ENCODE peak calls at places on chromosomes 1 and 21, in ten cellular contexts. M is aorta; I is H9; C is A549; G is A673; S is small intestine; B is sigmoid colon; F is CD8-positive, alpha-beta T cell; E is heart right ventricle; H is neuronal stem cell. Q is an unnamed sample.

GRCh38 chr21:39911286-39911685 is 44.0 kb downstream of the PCP4 start:
- DNase-seq in M (no peak), I (no peak), C (peak; percentile 2), G (no peak), S (no peak), B (no peak), F (no peak), E (no peak), H (no peak), Q (no peak)

GRCh38 chr1:12434174-12434573 is 183.8 kb downstream of the DHRS3 start:
- DNase-seq in M (peak; percentile 78), I (no peak), C (no peak), G (peak; percentile 72), S (peak; percentile 59), B (no peak), F (peak; percentile 60), E (no peak), H (no peak), Q (no peak)

GRCh38 chr1:7539772-7540175 is 231.3 kb upstream of the VAMP3 start:
- DNase-seq in M (peak; percentile 55), I (peak; percentile 90), C (no peak), G (peak; percentile 57), S (peak; percentile 71), B (no peak), F (no peak), E (no peak), H (peak; percentile 46), Q (peak; percentile 63)

GRCh38 chr1:173062156-173062938 is 11.6 kb upstream of the TNFSF18 start:
- DNase-seq in M (no peak), I (no peak), C (no peak), G (no peak), S (no peak), B (no peak), F (no peak), E (no peak), H (no peak), Q (no peak)

GRCh38 chr21:41778974-41779600 is 12.2 kb upstream of the RIPK4 start:
- DNase-seq in M (peak; percentile 32), I (peak; percentile 75), C (no peak), G (peak; percentile 79), S (peak; percentile 92), B (no peak), F (no peak), E (no peak), H (no peak), Q (no peak)

GRCh38 chr1:25192154-25192553 is 40.1 kb downstream of the SYF2 start:
- DNase-seq in M (no peak), I (no peak), C (no peak), G (no peak), S (no peak), B (no peak), F (no peak), E (no peak), H (no peak), Q (no peak)

GRCh38 chr1:165907256-165907857 is 79.9 kb downstream of the UCK2 start:
- DNase-seq in M (no peak), I (peak; percentile 20), C (no peak), G (no peak), S (peak; percentile 58), B (no peak), F (no peak), E (no peak), H (no peak), Q (no peak)

GRCh38 chr1:242245255-242245654 is 246.4 kb upstream of the MAP1LC3C start:
- DNase-seq in M (no peak), I (no peak), C (no peak), G (no peak), S (no peak), B (no peak), F (no peak), E (no peak), H (no peak), Q (no peak)

GRCh38 chr1:19640363-19641316 is 3.5 kb upstream of the NBL1 start:
- DNase-seq in M (no peak), I (peak; percentile 77), C (peak; percentile 60), G (peak; percentile 86), S (peak; percentile 94), B (peak; percentile 62), F (no peak), E (no peak), H (peak; percentile 60), Q (no peak)

GRCh38 chr1:113511269-113511668 is 121.0 kb downstream of the MAGI3 start:
- DNase-seq in M (no peak), I (no peak), C (no peak), G (no peak), S (no peak), B (no peak), F (no peak), E (no peak), H (no peak), Q (no peak)

DNA sequence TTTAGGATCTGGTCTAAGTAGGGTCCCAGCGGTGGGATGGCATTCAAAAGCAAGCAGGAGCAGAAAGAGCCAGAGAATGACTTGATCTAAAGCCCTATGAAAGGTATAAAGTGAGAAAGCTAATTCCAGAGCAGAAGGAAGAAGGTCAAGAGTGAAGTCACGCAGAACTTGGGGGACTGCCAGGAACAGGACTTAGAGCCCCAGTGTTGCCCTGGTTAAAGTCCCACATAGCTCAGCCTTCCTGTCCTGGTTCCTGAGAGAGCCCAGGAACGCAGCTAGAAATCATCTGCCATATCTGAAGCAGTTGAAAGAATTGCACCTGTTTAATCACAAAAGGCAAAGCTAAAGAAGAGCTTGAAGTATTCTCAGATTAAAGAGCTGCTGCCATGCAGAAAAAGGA is 160.6 kb upstream of the ATP1B1 start:
- DNase-seq in M (no peak), I (no peak), C (no peak), G (no peak), S (peak; percentile 95), B (peak; percentile 82), F (no peak), E (peak; percentile 63), H (no peak), Q (peak; percentile 71)
- H3K27ac ChIP-seq in M (no peak overlapping the region), I (no peak overlapping the region), C (no peak overlapping the region), G (no peak overlapping the region), S (peak overlapping the region; percentile 49), B (peak overlapping the region; percentile 57), F (no peak overlapping the region), E (no peak overlapping the region), H (no peak overlapping the region), Q (peak overlapping the region; percentile 49)

GRCh38 chr1:78155121-78155520 is 109.4 kb downstream of the GIPC2 start:
- DNase-seq in M (no peak), I (peak; percentile 78), C (no peak), G (no peak), S (no peak), B (no peak), F (no peak), E (no peak), H (peak; percentile 27), Q (no peak)
- H3K27ac ChIP-seq in M (no peak overlapping the region), I (no peak overlapping the region), C (no peak overlapping the region), G (no peak overlapping the region), S (no peak overlapping the region), B (no peak overlapping the region), F (no peak overlapping the region), E (no peak overlapping the region), H (no peak overlapping the region), Q (no peak overlapping the region)

DNA sequence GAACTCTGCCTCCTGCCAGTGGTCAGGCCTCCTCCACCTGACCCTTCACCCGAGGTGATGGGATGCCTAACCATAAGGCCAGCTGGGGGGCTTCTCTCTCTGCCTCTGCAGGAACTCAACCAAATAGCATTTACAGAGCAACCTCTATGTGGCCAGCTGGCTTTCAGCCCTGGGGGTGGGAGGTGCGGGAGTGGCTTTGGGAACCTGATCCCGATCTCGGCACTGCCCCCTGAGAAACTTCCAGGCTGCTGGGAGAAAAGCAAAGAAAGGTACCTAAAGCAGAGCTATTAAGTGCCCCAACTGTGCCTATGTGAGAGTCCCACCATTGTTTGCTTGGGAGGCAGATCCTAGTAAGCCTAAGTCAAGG is 7.1 kb downstream of the KRTCAP2 start:
- DNase-seq in M (peak; percentile 52), I (peak; percentile 60), C (no peak), G (no peak), S (no peak), B (no peak), F (no peak), E (peak; percentile 54), H (no peak), Q (no peak)
- H3K27ac ChIP-seq in M (no peak overlapping the region), I (no peak overlapping the region), C (no peak overlapping the region), G (no peak overlapping the region), S (peak overlapping the region; percentile 76), B (peak overlapping the region; percentile 42), F (no peak overlapping the region), E (peak overlapping the region; percentile 63), H (peak overlapping the region; percentile 88), Q (peak overlapping the region; percentile 33)

GRCh38 chr1:43366601-43367025 is 1.2 kb downstream of the ELOVL1 start:
- DNase-seq in M (no peak), I (no peak), C (no peak), G (no peak), S (peak; percentile 38), B (no peak), F (no peak), E (no peak), H (no peak), Q (no peak)
- H3K27ac ChIP-seq in M (no peak overlapping the region), I (no peak overlapping the region), C (peak overlapping the region; percentile 99), G (peak overlapping the region; percentile 89), S (peak overlapping the region; percentile 97), B (peak overlapping the region; percentile 92), F (peak overlapping the region; percentile 40), E (peak overlapping the region; percentile 25), H (no peak overlapping the region), Q (peak overlapping the region; percentile 83)

DNA sequence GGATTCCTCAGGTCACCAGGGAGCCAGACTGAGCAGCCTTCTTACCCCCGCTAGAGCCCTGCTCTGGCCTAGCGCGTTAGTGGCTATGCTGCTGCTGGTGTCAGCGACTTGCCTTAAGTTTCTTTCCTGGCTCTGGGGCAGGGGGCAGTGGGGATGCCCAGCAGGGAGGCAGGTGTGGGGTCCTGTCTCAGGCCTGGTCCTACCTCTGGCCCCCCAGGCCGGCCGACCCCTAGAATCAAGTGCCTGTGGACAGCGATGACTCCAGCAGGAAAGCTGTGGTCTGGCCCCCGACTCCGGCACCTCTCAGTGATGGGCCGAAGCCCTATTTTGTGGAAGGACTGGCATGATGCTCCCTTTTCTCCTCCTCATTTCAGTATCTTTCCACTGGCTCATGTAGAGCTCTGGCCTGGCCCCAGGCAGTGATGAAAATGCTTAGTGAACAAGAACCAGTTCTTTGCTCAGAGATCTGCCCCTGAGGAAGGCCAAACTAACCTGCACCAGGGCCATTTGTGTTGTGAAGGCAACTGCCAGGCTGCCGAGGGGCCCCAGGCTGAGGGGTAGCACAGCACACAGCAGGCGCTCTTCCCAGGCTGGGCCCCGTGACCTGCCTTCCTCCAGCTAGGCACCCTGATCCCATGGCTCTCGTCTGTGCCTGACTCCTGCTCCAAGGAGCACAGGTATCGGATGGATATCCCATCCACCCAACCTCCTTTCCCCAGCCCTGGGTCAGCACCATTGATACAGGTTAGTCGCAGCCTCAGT is 23.7 kb downstream of the MRPL37 start:
- DNase-seq in M (no peak), I (no peak), C (no peak), G (no peak), S (no peak), B (no peak), F (no peak), E (no peak), H (no peak), Q (no peak)
- H3K27ac ChIP-seq in M (no peak overlapping the region), I (no peak overlapping the region), C (no peak overlapping the region), G (no peak overlapping the region), S (no peak overlapping the region), B (no peak overlapping the region), F (no peak overlapping the region), E (no peak overlapping the region), H (no peak overlapping the region), Q (no peak overlapping the region)

GRCh38 chr1:33383489-33383888 is 47.4 kb downstream of the PHC2 start:
- DNase-seq in M (no peak), I (no peak), C (no peak), G (no peak), S (no peak), B (no peak), F (no peak), E (no peak), H (no peak), Q (no peak)
- H3K27ac ChIP-seq in M (no peak overlapping the region), I (no peak overlapping the region), C (no peak overlapping the region), G (no peak overlapping the region), S (no peak overlapping the region), B (peak overlapping the region; percentile 57), F (no peak overlapping the region), E (no peak overlapping the region), H (no peak overlapping the region), Q (no peak overlapping the region)

GRCh38 chr1:17539202-17539525 is 334 bp upstream of the ARHGEF10L start:
- DNase-seq in M (no peak), I (no peak), C (no peak), G (no peak), S (no peak), B (no peak), F (no peak), E (no peak), H (no peak), Q (peak; percentile 70)
- H3K27ac ChIP-seq in M (peak overlapping the region; percentile 96), I (no peak overlapping the region), C (peak overlapping the region; percentile 99), G (no peak overlapping the region), S (peak overlapping the region; percentile 59), B (peak overlapping the region; percentile 97), F (no peak overlapping the region), E (peak overlapping the region; percentile 27), H (no peak overlapping the region), Q (peak overlapping the region; percentile 67)